ENCODE peak calls at places on chromosome 21, in ten cellular contexts. V is GM20000, M is NB4, J is activated B cell treated with CpG ODN at 0.5 μM for 24 hours, B is RWPE1, H is transverse colon, T is AG10803, D is endothelial cell of umbilical vein, E is SK-N-SH, W is sigmoid colon. K is an unnamed sample.

GRCh38 chr21:41678944-41679343 is 87.9 kb downstream of the RIPK4 start:
- DNase-seq in V (no peak), M (peak; percentile 74), J (no peak), B (peak; percentile 97), H (peak; percentile 96), T (peak; percentile 97), D (peak; percentile 83), E (peak; percentile 61), W (peak; percentile 92), K (peak; percentile 94)

GRCh38 chr21:31117046-31117916 is 79.0 kb upstream of the KRTAP19-8 start:
- DNase-seq in V (no peak), M (peak; percentile 31), J (no peak), B (peak; percentile 80), H (no peak), T (peak; percentile 68), D (no peak), E (no peak), W (no peak), K (no peak)

GRCh38 chr21:16424331-16424749 is 694.6 kb downstream of the USP25 start:
- DNase-seq in V (no peak), M (no peak), J (no peak), B (no peak), H (no peak), T (no peak), D (peak; percentile 77), E (peak; percentile 4), W (no peak), K (no peak)

GRCh38 chr21:31265293-31265692 is 78.8 kb downstream of the TIAM1 start:
- DNase-seq in V (no peak), M (no peak), J (no peak), B (no peak), H (no peak), T (no peak), D (no peak), E (no peak), W (no peak), K (no peak)

GRCh38 chr21:15978158-15978805 is 248.5 kb downstream of the USP25 start:
- DNase-seq in V (no peak), M (no peak), J (no peak), B (no peak), H (no peak), T (peak; percentile 70), D (no peak), E (peak; percentile 22), W (no peak), K (no peak)

GRCh38 chr21:21007606-21008005 is 9.4 kb downstream of the NCAM2 start:
- DNase-seq in V (no peak), M (no peak), J (no peak), B (no peak), H (no peak), T (peak; percentile 3), D (no peak), E (no peak), W (no peak), K (no peak)

GRCh38 chr21:17554619-17555472 is 42.0 kb downstream of the CXADR start:
- DNase-seq in V (peak; percentile 21), M (peak; percentile 2), J (no peak), B (peak; percentile 43), H (no peak), T (peak; percentile 5), D (peak; percentile 25), E (peak; percentile 61), W (no peak), K (no peak)

GRCh38 chr21:41580758-41581554 is 73.0 kb upstream of the TMPRSS2 start:
- DNase-seq in V (no peak), M (no peak), J (no peak), B (peak; percentile 89), H (peak; percentile 85), T (no peak), D (no peak), E (no peak), W (no peak), K (no peak)

GRCh38 chr21:40054403-40054802 is 187.2 kb downstream of the PCP4 start:
- DNase-seq in V (no peak), M (no peak), J (no peak), B (no peak), H (peak; percentile 68), T (no peak), D (no peak), E (no peak), W (peak; percentile 94), K (no peak)

GRCh38 chr21:41766883-41767605 is at the start of gene RIPK4:
- DNase-seq in V (peak; percentile 82), M (no peak), J (no peak), B (peak; percentile 90), H (peak; percentile 89), T (peak; percentile 40), D (no peak), E (peak; percentile 73), W (peak; percentile 53), K (peak; percentile 83)

GRCh38 chr21:39386194-39386593 is 37.3 kb upstream of the HMGN1 start:
- DNase-seq in V (peak; percentile 43), M (peak; percentile 84), J (no peak), B (no peak), H (no peak), T (no peak), D (no peak), E (no peak), W (peak; percentile 69), K (peak; percentile 14)

GRCh38 chr21:30372139-30372770 is at the start of gene KRTAP13-2:
- DNase-seq in V (no peak), M (no peak), J (no peak), B (no peak), H (no peak), T (no peak), D (no peak), E (no peak), W (no peak), K (no peak)

GRCh38 chr21:22346576-22346975 is 1348.4 kb downstream of the NCAM2 start:
- DNase-seq in V (no peak), M (no peak), J (no peak), B (no peak), H (no peak), T (no peak), D (no peak), E (peak; percentile 48), W (no peak), K (no peak)

GRCh38 chr21:17780539-17780938 is 38.6 kb downstream of the C21orf91 start:
- DNase-seq in V (peak; percentile 37), M (peak; percentile 57), J (no peak), B (no peak), H (peak; percentile 22), T (no peak), D (peak; percentile 13), E (no peak), W (no peak), K (no peak)

GRCh38 chr21:38661296-38662223 is 144.2 kb upstream of the ETS2 start:
- DNase-seq in V (peak; percentile 30), M (peak; percentile 66), J (no peak), B (no peak), H (peak; percentile 27), T (peak; percentile 69), D (peak; percentile 22), E (peak; percentile 67), W (no peak), K (peak; percentile 18)

GRCh38 chr21:17644186-17644585 is 31.5 kb upstream of the BTG3 start:
- DNase-seq in V (no peak), M (no peak), J (no peak), B (no peak), H (no peak), T (no peak), D (no peak), E (no peak), W (no peak), K (no peak)

GRCh38 chr21:42215942-42216725 is 2.8 kb upstream of the ABCG1 start:
- DNase-seq in V (no peak), M (no peak), J (no peak), B (no peak), H (no peak), T (no peak), D (no peak), E (no peak), W (no peak), K (no peak)

DNA sequence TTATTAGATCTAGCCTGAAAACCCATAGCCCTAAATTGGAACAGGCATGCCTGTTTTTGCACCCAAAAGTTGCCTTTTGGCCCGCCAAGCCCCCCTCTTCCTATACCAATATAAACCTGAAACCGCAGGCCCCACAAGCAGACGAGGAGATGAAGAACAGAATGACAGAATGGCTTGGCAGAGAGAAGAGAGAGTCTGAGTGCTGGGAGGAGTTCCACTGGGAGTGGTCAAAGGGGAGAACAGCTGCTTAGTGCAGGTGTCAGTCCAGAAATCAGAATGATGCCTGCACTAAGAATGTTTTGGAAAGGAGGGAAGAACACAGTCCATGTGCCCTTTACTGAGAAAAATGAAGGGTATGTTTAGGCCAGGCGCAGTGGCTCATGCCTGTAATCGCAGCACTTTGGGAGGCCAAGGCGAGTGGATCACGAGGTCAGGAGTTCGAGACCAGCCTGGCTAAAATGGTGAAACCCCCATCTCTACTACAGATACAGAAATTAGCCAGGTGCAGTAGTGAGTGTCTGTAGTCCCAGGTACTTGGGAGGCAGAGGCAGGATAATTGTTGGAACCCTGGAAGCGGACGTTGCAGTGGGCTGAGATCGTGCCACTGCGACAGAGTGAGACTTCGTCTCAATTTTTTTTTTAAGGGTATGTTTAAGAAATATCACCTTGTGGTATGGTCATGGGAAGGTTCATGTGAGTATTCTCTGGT is 9.4 kb downstream of the DYRK1A start:
- DNase-seq in V (no peak), M (no peak), J (no peak), B (no peak), H (no peak), T (no peak), D (no peak), E (no peak), W (no peak), K (no peak)
- TF ChIP-seq CTCF in V (no peak), M (no peak), J (no peak), B (no peak), H (no peak), T (no peak), D (no peak), E (no peak), W (no peak), K (no peak)

GRCh38 chr21:35905973-35906357 is 154.4 kb downstream of the SETD4 start:
- DNase-seq in V (no peak), M (no peak), J (no peak), B (no peak), H (no peak), T (no peak), D (no peak), E (no peak), W (no peak), K (no peak)
- TF ChIP-seq CTCF in V (no peak), M (no peak), J (no peak), B (no peak), H (no peak), T (no peak), D (no peak), E (no peak), W (no peak), K (no peak)

DNA sequence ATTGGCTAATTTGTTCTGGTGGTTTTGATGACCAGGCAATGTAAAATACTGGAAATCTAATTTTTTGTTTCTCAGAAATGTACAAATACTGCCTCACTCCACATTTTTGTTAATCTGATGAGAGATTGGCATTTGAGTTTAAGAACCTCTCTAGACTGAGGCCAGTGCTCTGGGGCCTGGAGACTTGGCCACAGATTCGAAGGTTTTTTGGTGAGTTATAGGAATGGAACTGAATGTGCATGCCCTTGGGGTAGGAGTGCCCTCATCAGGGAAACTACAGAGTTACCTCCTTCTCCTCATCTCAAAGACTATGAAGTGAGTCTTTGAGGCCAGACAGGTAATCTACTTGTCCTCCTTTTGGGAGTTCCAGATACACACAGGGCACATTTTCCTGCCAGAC is 347.9 kb downstream of the LTN1 start:
- DNase-seq in V (no peak), M (no peak), J (no peak), B (no peak), H (no peak), T (peak; percentile 79), D (no peak), E (no peak), W (no peak), K (no peak)
- TF ChIP-seq CTCF in V (no peak), M (no peak), J (no peak), B (no peak), H (no peak), T (peak; percentile 38), D (no peak), E (no peak), W (no peak), K (no peak)

GRCh38 chr21:43333301-43334062 is 93.4 kb downstream of the SIK1 start:
- DNase-seq in V (no peak), M (no peak), J (no peak), B (peak; percentile 75), H (no peak), T (peak; percentile 94), D (peak; percentile 58), E (no peak), W (no peak), K (peak; percentile 61)
- TF ChIP-seq CTCF in V (no peak), M (no peak), J (no peak), B (no peak), H (no peak), T (no peak), D (no peak), E (no peak), W (no peak), K (no peak)